ENCODE peak calls at places on chromosomes 12 and 14, in four cellular contexts. X, B, F and T are unnamed samples.

GRCh38 chr14:36939265-36939664 is 233.1 kb downstream of the SLC25A21 start:
- DNase-seq in F (no peak), X (no peak), B (no peak), T (no peak)

GRCh38 chr12:5166976-5167375 is 123.3 kb downstream of the KCNA5 start:
- DNase-seq in X (no peak), F (no peak), B (no peak), T (no peak)

GRCh38 chr14:83847102-83847501 is 1682.8 kb upstream of the FLRT2 start:
- DNase-seq in F (no peak), X (no peak), B (no peak), T (no peak)

GRCh38 chr12:52926596-52927241 is 21.8 kb upstream of the KRT8 start:
- DNase-seq in B (no peak), F (no peak), X (no peak), T (no peak)

GRCh38 chr12:8033153-8034044 is 883 bp downstream of the FOXJ2 start:
- DNase-seq in X (peak; percentile 63), F (no peak), B (no peak), T (peak; percentile 89)

GRCh38 chr12:111635524-111635923 is 36.4 kb upstream of the ATXN2 start:
- DNase-seq in B (no peak), F (no peak), X (no peak), T (peak; percentile 63)

GRCh38 chr12:2490746-2491145 is 304.0 kb upstream of the FKBP4 start:
- DNase-seq in F (no peak), B (no peak), X (no peak), T (no peak)

GRCh38 chr14:89182326-89182725 is 234.7 kb downstream of the FOXN3 start:
- DNase-seq in B (no peak), F (no peak), X (no peak), T (peak; percentile 38)

GRCh38 chr12:44551631-44552030 is 324.5 kb downstream of the NELL2 start:
- DNase-seq in X (no peak), B (no peak), F (no peak), T (no peak)

GRCh38 chr14:85532981-85533820 is 3.3 kb downstream of the FLRT2 start:
- DNase-seq in F (peak; percentile 43), X (peak; percentile 3), B (no peak), T (peak; percentile 9)

GRCh38 chr12:16385779-16386646 is 38.6 kb downstream of the MGST1 start:
- DNase-seq in F (peak; percentile 49), X (no peak), B (no peak), T (no peak)

GRCh38 chr12:31234955-31235867 is 90.7 kb downstream of the SINHCAF start:
- DNase-seq in F (peak; percentile 57), B (no peak), X (no peak), T (peak; percentile 11)

GRCh38 chr12:46372131-46372851 is at the start of gene SLC38A2:
- DNase-seq in B (peak; percentile 94), F (no peak), X (peak; percentile 99), T (peak; percentile 94)

GRCh38 chr12:28063355-28063885 is 90.9 kb upstream of the PTHLH start:
- DNase-seq in X (no peak), F (no peak), B (no peak), T (no peak)